ENCODE peak calls at places on chromosomes 13 and 19, in eight cellular contexts. K is esophagus squamous epithelium; V is GM03348; J is Caki2; C is stimulated activated CD8-positive, alpha-beta memory T cell treated with anti-CD3 and anti-CD28 coated beads, Interleukin-15, amount 100 ng/mL, for 24 hours; F is stimulated activated CD4-positive, alpha-beta T cell treated with anti-CD3 and anti-CD28 coated beads, Interleukin-1b, Interleukin-23, amount 100 ng/mL, for 4 hours; N is brain microvascular endothelial cell; X is frontal cortex. U is an unnamed sample.

GRCh38 chr19:34269968-34270621 is 15.7 kb downstream of the GARRE1 start:
- DNase-seq in F (peak), N (peak), V (peak), K (no peak), X (no peak), J (peak), C (peak), U (peak)

GRCh38 chr13:111253334-111253872 is 67.0 kb upstream of the TEX29 start:
- DNase-seq in J (no peak), N (no peak), X (no peak), F (no peak), K (no peak), C (no peak), V (peak), U (no peak)

GRCh38 chr19:29793116-29793727 is 18.6 kb upstream of the CCNE1 start:
- DNase-seq in X (no peak), C (no peak), J (no peak), V (no peak), N (no peak), F (no peak), K (no peak), U (no peak)

GRCh38 chr13:68056816-68057710 is 826.9 kb upstream of the PCDH9 start:
- DNase-seq in C (no peak), N (peak), V (no peak), K (no peak), F (no peak), J (peak), X (no peak), U (peak)

GRCh38 chr13:41587490-41587889 is 130.1 kb downstream of the RGCC start:
- DNase-seq in J (no peak), N (no peak), X (no peak), K (no peak), F (peak), C (no peak), V (no peak), U (no peak)

GRCh38 chr13:97548736-97549135 is 114.8 kb downstream of the RAP2A start:
- DNase-seq in V (no peak), N (no peak), C (no peak), X (no peak), K (no peak), J (no peak), F (no peak), U (no peak)

GRCh38 chr19:4456566-4456842 is 1.1 kb downstream of the UBXN6 start:
- DNase-seq in N (peak), V (peak), C (no peak), K (no peak), F (no peak), J (peak), X (no peak), U (peak)

GRCh38 chr13:79936368-79937136 is 404.4 kb downstream of the SPRY2 start:
- DNase-seq in X (peak), V (peak), N (peak), C (no peak), J (peak), K (no peak), F (no peak), U (peak)

GRCh38 chr19:2507109-2507508 is 31.2 kb downstream of the GADD45B start:
- DNase-seq in J (no peak), N (peak), F (no peak), K (no peak), V (peak), C (no peak), X (no peak), U (peak)

GRCh38 chr13:36174923-36175322 is 39.4 kb downstream of the SOHLH2 start:
- DNase-seq in N (no peak), F (no peak), X (no peak), J (no peak), V (no peak), K (no peak), C (no peak), U (no peak)

GRCh38 chr19:16381756-16382401 is 57.3 kb downstream of the KLF2 start:
- DNase-seq in J (no peak), F (no peak), N (peak), X (peak), K (no peak), C (no peak), V (peak), U (no peak)

GRCh38 chr13:24341439-24341838 is 32.1 kb downstream of the C1QTNF9 start:
- DNase-seq in N (no peak), F (no peak), K (no peak), C (no peak), X (no peak), J (no peak), V (no peak), U (peak)

GRCh38 chr13:33348366-33348765 is 62.8 kb upstream of the STARD13 start:
- DNase-seq in C (no peak), F (no peak), K (no peak), J (no peak), N (no peak), V (peak), X (no peak), U (peak)